ENCODE peak calls at places on chromosome 18, in five cellular contexts. I is K562, Z is GM12878, V is H1, M is HepG2. R is an unnamed sample.

GRCh38 chr18:34909637-34910364 is 131.4 kb upstream of the MAPRE2 start:
- DNase-seq in M (no peak), V (no peak), Z (no peak), I (no peak), R (no peak)

GRCh38 chr18:76364282-76365259 is 130.5 kb downstream of the ZNF516 start:
- DNase-seq in M (no peak), Z (peak; percentile 45), V (no peak), I (no peak), R (no peak)

GRCh38 chr18:50726960-50727589 is 92.7 kb downstream of the MRO start:
- DNase-seq in Z (peak; percentile 41), I (no peak), M (no peak), V (no peak), R (no peak)

GRCh38 chr18:13239557-13239956 is 21.0 kb downstream of the LDLRAD4 start:
- DNase-seq in I (no peak), Z (no peak), M (no peak), V (no peak), R (no peak)

GRCh38 chr18:39834636-39835035 is 2120.4 kb upstream of the PIK3C3 start:
- DNase-seq in V (no peak), Z (no peak), M (no peak), I (no peak), R (no peak)

GRCh38 chr18:7855051-7855450 is 287.9 kb downstream of the PTPRM start:
- DNase-seq in I (no peak), Z (no peak), M (no peak), V (no peak), R (no peak)

GRCh38 chr18:9708057-9708881 is at the start of gene RAB31:
- DNase-seq in M (no peak), V (peak; percentile 66), I (peak; percentile 97), Z (no peak), R (peak; percentile 88)

GRCh38 chr18:34880403-34880802 is 160.8 kb upstream of the MAPRE2 start:
- DNase-seq in Z (no peak), M (no peak), V (no peak), I (no peak), R (no peak)

GRCh38 chr18:38076346-38077053 is 510.9 kb upstream of the CELF4 start:
- DNase-seq in V (no peak), M (no peak), Z (no peak), I (no peak), R (no peak)

GRCh38 chr18:24027156-24027555 is 12.6 kb downstream of the TTC39C start:
- DNase-seq in M (no peak), Z (no peak), V (no peak), I (no peak), R (no peak)

GRCh38 chr18:8299054-8299708 is 310.1 kb upstream of the RAB12 start:
- DNase-seq in Z (no peak), V (no peak), M (peak; percentile 25), I (no peak), R (no peak)

GRCh38 chr18:7566244-7566586 is 901 bp upstream of the PTPRM start:
- DNase-seq in Z (no peak), I (no peak), V (no peak), M (no peak), R (no peak)

GRCh38 chr18:6666286-6666685 is 63.2 kb upstream of the ARHGAP28 start:
- DNase-seq in I (no peak), M (no peak), Z (no peak), V (no peak), R (peak; percentile 27)

GRCh38 chr18:63439334-63439733 is 17.1 kb upstream of the VPS4B start:
- DNase-seq in V (peak; percentile 61), I (peak; percentile 43), Z (no peak), M (peak; percentile 33), R (peak; percentile 76)

GRCh38 chr18:69557246-69557781 is 156.6 kb downstream of the DOK6 start:
- DNase-seq in Z (no peak), I (no peak), M (no peak), V (no peak), R (no peak)

GRCh38 chr18:51417643-51418483 is 220.4 kb upstream of the MEX3C start:
- DNase-seq in I (no peak), Z (no peak), V (peak; percentile 76), M (no peak), R (no peak)

GRCh38 chr18:28690100-28690499 is 513.2 kb upstream of the CDH2 start:
- DNase-seq in M (no peak), Z (no peak), V (no peak), I (no peak), R (no peak)

GRCh38 chr18:60188943-60189342 is 183.6 kb downstream of the MC4R start:
- DNase-seq in M (no peak), Z (no peak), I (no peak), V (no peak), R (no peak)

GRCh38 chr18:51151568-51152511 is 45.6 kb downstream of the MEX3C start:
- DNase-seq in V (no peak), Z (no peak), M (no peak), I (no peak), R (no peak)

GRCh38 chr18:9827856-9828793 is 57.6 kb upstream of the TXNDC2 start:
- DNase-seq in I (peak; percentile 42), Z (no peak), M (no peak), V (no peak), R (no peak)

GRCh38 chr18:64183674-64184073 is 34.8 kb upstream of the LINC00305 start:
- DNase-seq in Z (no peak), I (no peak), M (no peak), V (no peak), R (no peak)

GRCh38 chr18:48546411-48546810 is 7.6 kb downstream of the CTIF start:
- DNase-seq in Z (no peak), M (no peak), I (no peak), V (no peak), R (no peak)

GRCh38 chr18:46590103-46590502 is 66.9 kb downstream of the LOXHD1 start:
- DNase-seq in Z (no peak), I (no peak), V (no peak), M (no peak), R (no peak)

GRCh38 chr18:76715012-76715608 is 107.2 kb upstream of the ZNF236 start:
- DNase-seq in M (no peak), Z (no peak), I (no peak), V (no peak), R (no peak)

GRCh38 chr18:43248610-43249249 is 28.6 kb downstream of the SYT4 start:
- DNase-seq in Z (no peak), I (no peak), V (no peak), M (no peak), R (no peak)

GRCh38 chr18:48926420-48926857 is 24.3 kb downstream of the SMAD7 start:
- DNase-seq in M (peak; percentile 89), V (no peak), Z (no peak), I (no peak), R (no peak)

GRCh38 chr18:48023334-48024008 is 93.0 kb upstream of the SMAD2 start:
- DNase-seq in I (peak; percentile 17), V (peak; percentile 65), M (peak; percentile 13), Z (no peak), R (peak; percentile 89)

DNA sequence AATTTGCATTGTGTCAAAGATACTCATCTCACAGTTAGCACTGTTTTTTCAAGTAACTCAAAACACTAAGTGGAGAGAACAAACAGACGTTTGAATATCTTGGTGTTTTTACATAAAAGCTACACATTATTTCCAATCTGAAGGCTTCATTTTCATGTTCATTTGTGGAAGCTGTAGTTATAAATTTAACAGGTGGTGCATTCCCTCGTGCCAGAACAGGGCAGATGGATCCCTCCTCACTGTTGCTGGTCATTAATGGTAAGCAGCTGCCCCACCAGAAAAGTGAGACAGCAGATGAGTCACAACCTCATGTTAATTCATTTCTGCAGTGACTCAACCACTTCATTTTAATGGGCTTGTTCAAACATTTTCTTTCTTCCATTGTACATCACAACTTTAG is 286.9 kb downstream of the TMX3 start:
- DNase-seq in Z (no peak), I (no peak), V (no peak), M (no peak), R (no peak)
- TF ChIP-seq RFX5 in Z (no peak), I (no peak), V (no peak), M (no peak), R (no peak)

GRCh38 chr18:54255141-54255540 is 14.2 kb upstream of the POLI start:
- DNase-seq in M (no peak), V (no peak), Z (no peak), I (no peak), R (no peak)

GRCh38 chr18:54254265-54254758 is 15.0 kb upstream of the POLI start:
- DNase-seq in I (no peak), M (peak; percentile 98), V (no peak), Z (no peak), R (no peak)

GRCh38 chr18:54251606-54252400 is 17.5 kb upstream of the POLI start:
- DNase-seq in V (no peak), I (no peak), M (no peak), Z (no peak), R (no peak)

GRCh38 chr18:54247488-54248175 is 21.7 kb upstream of the POLI start:
- DNase-seq in Z (no peak), M (no peak), V (no peak), I (no peak), R (no peak)

DNA sequence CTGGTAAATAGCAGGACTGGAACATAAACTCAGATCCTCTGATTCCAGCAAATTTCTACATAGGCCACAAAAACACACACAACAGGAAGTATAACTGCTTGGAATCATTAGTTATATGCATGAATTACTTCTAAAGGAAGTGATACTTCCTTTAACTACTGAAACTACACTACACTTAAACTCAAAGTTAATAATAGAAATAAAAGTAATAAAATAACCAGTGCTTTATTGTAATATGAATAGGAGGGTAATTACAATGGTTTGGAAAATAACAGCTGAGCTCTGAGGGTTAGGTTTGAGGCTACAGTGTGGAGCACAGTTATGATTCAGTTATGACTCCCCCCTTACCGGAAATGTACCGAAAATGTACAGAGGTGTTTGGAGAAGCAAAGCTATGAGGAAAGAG is 18.5 kb upstream of the POLI start:
- DNase-seq in M (no peak), V (no peak), I (no peak), Z (peak; percentile 54), R (no peak)
- TF ChIP-seq GABPA in M (no peak), V (no peak), I (no peak), Z (peak; percentile 59), R (no peak)

GRCh38 chr18:3099327-3099726 is 86.4 kb upstream of the LPIN2 start:
- DNase-seq in I (no peak), V (no peak), Z (no peak), M (no peak), R (no peak)

GRCh38 chr18:3104190-3105054 is 91.5 kb upstream of the LPIN2 start:
- DNase-seq in I (no peak), Z (no peak), V (no peak), M (no peak), R (no peak)

GRCh38 chr18:3100498-3101132 is 87.7 kb upstream of the LPIN2 start:
- DNase-seq in Z (no peak), I (no peak), M (peak; percentile 68), V (no peak), R (no peak)

GRCh38 chr18:3107740-3108151 is 94.8 kb upstream of the LPIN2 start:
- DNase-seq in Z (no peak), V (no peak), M (peak; percentile 74), I (no peak), R (no peak)

GRCh38 chr18:3103576-3103975 is 90.6 kb upstream of the LPIN2 start:
- DNase-seq in Z (no peak), V (no peak), I (no peak), M (no peak), R (no peak)
- TF ChIP-seq USF2 in Z (no peak), V (no peak), I (no peak), M (no peak), R (no peak)

GRCh38 chr18:79647307-79647706 is 32.3 kb upstream of the CTDP1 start:
- DNase-seq in Z (no peak), M (no peak), V (no peak), I (no peak), R (no peak)

GRCh38 chr18:79645291-79645983 is 34.2 kb upstream of the CTDP1 start:
- DNase-seq in V (no peak), Z (no peak), M (no peak), I (no peak), R (no peak)

GRCh38 chr18:79650959-79651358 is 28.6 kb upstream of the CTDP1 start:
- DNase-seq in V (no peak), I (no peak), M (no peak), Z (no peak), R (no peak)
- TF ChIP-seq RFX5 in V (no peak), I (no peak), M (no peak), Z (no peak), R (no peak)

R was measured in SK-N-SH.